ENCODE peak calls at places on chromosome 20, in four cellular contexts. U is OCI-LY7, B is psoas muscle, P is astrocyte of the spinal cord. R is an unnamed sample.

GRCh38 chr20:42945194-42945593 is 244.5 kb downstream of the PTPRT start:
- DNase-seq in U (no peak), P (no peak), B (no peak), R (no peak)

GRCh38 chr20:64083380-64084208 is 604 bp downstream of the LKAAEAR1 start:
- DNase-seq in U (peak; percentile 66), P (peak; percentile 57), B (peak; percentile 82), R (peak; percentile 59)

GRCh38 chr20:43983359-43983758 is 68.7 kb downstream of the TOX2 start:
- DNase-seq in U (peak; percentile 16), P (no peak), B (no peak), R (no peak)

GRCh38 chr20:54368578-54368977 is 106.8 kb upstream of the DOK5 start:
- DNase-seq in B (no peak), P (no peak), U (no peak), R (no peak)

GRCh38 chr20:21564127-21564773 is 50.4 kb upstream of the NKX2-2 start:
- DNase-seq in B (no peak), P (no peak), U (no peak), R (no peak)

GRCh38 chr20:19401096-19401495 is 188.7 kb downstream of the SLC24A3 start:
- DNase-seq in P (no peak), U (no peak), B (no peak), R (no peak)

GRCh38 chr20:38304845-38305447 is 990 bp downstream of the BPI start:
- DNase-seq in U (peak; percentile 8), P (peak; percentile 12), B (peak; percentile 76), R (peak; percentile 38)

GRCh38 chr20:49323622-49324238 is 45.9 kb upstream of the ZNFX1 start:
- DNase-seq in P (peak; percentile 76), U (peak; percentile 52), B (no peak), R (peak; percentile 86)

GRCh38 chr20:39524371-39524911 is 562.3 kb downstream of the DHX35 start:
- DNase-seq in P (no peak), U (no peak), B (no peak), R (no peak)

GRCh38 chr20:21214431-21214830 is 88.5 kb downstream of the KIZ start:
- DNase-seq in P (no peak), B (no peak), U (no peak), R (no peak)

GRCh38 chr20:2840967-2841531 is 504 bp downstream of the VPS16 start:
- DNase-seq in B (peak; percentile 80), P (peak; percentile 66), U (peak; percentile 33), R (peak; percentile 72)

GRCh38 chr20:63453029-63453523 is 19.4 kb downstream of the KCNQ2 start:
- DNase-seq in B (no peak), U (no peak), P (no peak), R (no peak)

GRCh38 chr20:10731190-10731955 is 57.6 kb upstream of the JAG1 start:
- DNase-seq in U (no peak), B (no peak), P (no peak), R (peak; percentile 25)

GRCh38 chr20:58546312-58546711 is 31.1 kb upstream of the APCDD1L start:
- DNase-seq in U (no peak), P (no peak), B (no peak), R (no peak)

GRCh38 chr20:38215789-38216182 is 44.7 kb downstream of the KIAA1755 start:
- DNase-seq in U (no peak), B (no peak), P (no peak), R (no peak)

GRCh38 chr20:54119744-54120143 is 49.4 kb upstream of the BCAS1 start:
- DNase-seq in U (no peak), P (no peak), B (no peak), R (no peak)

GRCh38 chr20:58433759-58434158 is 44.7 kb downstream of the VAPB start:
- DNase-seq in U (no peak), B (no peak), P (peak; percentile 73), R (peak; percentile 64)

GRCh38 chr20:36919715-36920333 is 31.7 kb downstream of the SAMHD1 start:
- DNase-seq in P (peak; percentile 62), B (no peak), U (peak; percentile 70), R (peak; percentile 66)

GRCh38 chr20:23093613-23094012 is 7.5 kb upstream of the CD93 start:
- DNase-seq in U (no peak), P (no peak), B (no peak), R (no peak)

GRCh38 chr20:20327756-20328155 is 40.1 kb upstream of the INSM1 start:
- DNase-seq in U (no peak), P (no peak), B (no peak), R (no peak)

GRCh38 chr20:41261790-41262717 is 55.5 kb downstream of the ZHX3 start:
- DNase-seq in P (no peak), U (no peak), B (no peak), R (no peak)

GRCh38 chr20:14498809-14499208 is 161.4 kb upstream of the FLRT3 start:
- DNase-seq in P (no peak), B (no peak), U (no peak), R (no peak)

GRCh38 chr20:59783020-59784010 is 150.1 kb downstream of the SYCP2 start:
- DNase-seq in B (peak; percentile 66), U (peak; percentile 50), P (peak; percentile 32), R (peak; percentile 38)

GRCh38 chr20:57507477-57507876 is 17.5 kb downstream of the CTCFL start:
- DNase-seq in U (no peak), B (no peak), P (peak; percentile 1), R (peak; percentile 13)

GRCh38 chr20:36017034-36017951 is 48.9 kb downstream of the CNBD2 start:
- DNase-seq in U (no peak), B (no peak), P (peak; percentile 53), R (peak; percentile 91)

GRCh38 chr20:44429419-44430269 is 46.0 kb upstream of the TTPAL start:
- DNase-seq in B (no peak), P (no peak), U (no peak), R (no peak)

GRCh38 chr20:48307277-48307676 is 520.5 kb downstream of the PREX1 start:
- DNase-seq in U (no peak), P (no peak), B (no peak), R (no peak)

GRCh38 chr20:63273635-63274380 is 1.2 kb downstream of the ARFGAP1 start:
- DNase-seq in U (no peak), B (no peak), P (peak; percentile 71), R (peak; percentile 64)

GRCh38 chr20:34437330-34437986 is 74.4 kb downstream of the ITCH start:
- DNase-seq in P (peak; percentile 50), B (no peak), U (no peak), R (peak; percentile 47)

DNA sequence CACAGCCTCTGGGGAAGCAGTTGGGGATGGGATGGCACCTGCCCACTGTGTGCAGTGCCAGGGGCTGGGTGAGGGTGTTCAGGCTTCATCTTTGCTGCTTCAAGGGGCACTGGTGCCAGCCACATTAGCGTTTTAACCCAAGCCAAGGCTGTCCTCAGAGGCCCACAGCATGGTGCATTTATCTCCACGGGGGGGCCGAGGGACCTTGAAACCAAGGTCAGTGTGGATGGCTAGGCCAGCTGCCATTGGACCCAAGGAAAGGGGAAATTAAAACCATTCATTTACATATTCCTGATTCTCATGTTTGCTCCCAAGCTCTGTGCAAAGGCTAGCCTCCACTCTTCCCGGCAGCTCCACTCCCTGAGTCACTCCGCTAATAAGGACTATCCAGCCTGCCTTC is 197.0 kb downstream of the CDH4 start:
- DNase-seq in P (no peak), B (no peak), U (no peak), R (no peak)
- H3K4me3 ChIP-seq in P (no peak overlapping the region), B (no peak overlapping the region), U (no peak overlapping the region), R (no peak overlapping the region)

GRCh38 chr20:33005908-33006775 is 1.4 kb upstream of the BPIFB2 start:
- DNase-seq in U (no peak), B (no peak), P (no peak), R (no peak)

GRCh38 chr20:33006776-33007375 is 628 bp upstream of the BPIFB2 start:
- DNase-seq in U (no peak), P (no peak), B (peak; percentile 12), R (no peak)

GRCh38 chr20:33007376-33008335 is at the start of gene BPIFB2:
- DNase-seq in P (no peak), B (peak; percentile 29), U (no peak), R (no peak)

GRCh38 chr20:33004141-33004751 is at the start of gene SUN5:
- DNase-seq in B (no peak), U (no peak), P (no peak), R (no peak)

GRCh38 chr20:33005132-33005566 is 916 bp upstream of the SUN5 start:
- DNase-seq in P (peak; percentile 3), B (no peak), U (peak; percentile 41), R (no peak)
- TF ChIP-seq CTCF in P (peak; percentile 23), B (peak; percentile 12), U (peak; percentile 81), R (peak; percentile 35)

GRCh38 chr20:18056174-18057105 is 1.3 kb downstream of the OVOL2 start:
- DNase-seq in P (no peak), B (no peak), U (no peak), R (no peak)
- H3K4me3 ChIP-seq in P (no peak overlapping the region), B (peak overlapping the region; percentile 61), U (no peak overlapping the region), R (no peak overlapping the region)

GRCh38 chr20:50717974-50718761 is 13.2 kb upstream of the PARD6B start:
- DNase-seq in U (no peak), B (no peak), P (no peak), R (no peak)
- TF ChIP-seq CTCF in U (peak; percentile 27), B (no peak), P (no peak), R (no peak)

GRCh38 chr20:25390538-25391528 is at the start of gene ABHD12:
- DNase-seq in P (peak; percentile 97), B (peak; percentile 97), U (peak; percentile 96), R (peak; percentile 97)

GRCh38 chr20:25394996-25395395 is 4.4 kb upstream of the ABHD12 start:
- DNase-seq in U (no peak), B (no peak), P (no peak), R (no peak)

GRCh38 chr20:25394276-25394675 is 3.6 kb upstream of the ABHD12 start:
- DNase-seq in B (no peak), U (no peak), P (no peak), R (no peak)

GRCh38 chr20:25389858-25390537 is 637 bp downstream of the ABHD12 start:
- DNase-seq in B (peak; percentile 64), P (no peak), U (no peak), R (no peak)

GRCh38 chr20:25389381-25389857 is 1.2 kb downstream of the ABHD12 start:
- DNase-seq in U (no peak), P (peak; percentile 50), B (no peak), R (peak; percentile 73)
- H3K4me3 ChIP-seq in U (peak overlapping the region; percentile 98), P (peak overlapping the region; percentile 76), B (peak overlapping the region; percentile 78), R (peak overlapping the region; percentile 76)